ENCODE peak calls at places on chromosomes 7 and 10, in six cellular contexts. Y, C, H, O, I and J are unnamed samples.
A peak's percentile ranks its signal among the peaks of the same experiment; 100 is the strongest.

GRCh38 chr10:51606829-51607228 is 92.6 kb downstream of the CSTF2T start:
- DNase-seq in C (no peak), Y (no peak), I (no peak), O (no peak), H (no peak), J (no peak)

GRCh38 chr7:80724249-80724871 is 85.9 kb downstream of the CD36 start:
- DNase-seq in H (no peak), C (no peak), Y (no peak), I (no peak), O (no peak), J (no peak)

GRCh38 chr7:131653418-131654248 is 97.2 kb upstream of the PODXL start:
- DNase-seq in Y (no peak), O (no peak), C (no peak), I (no peak), H (no peak), J (no peak)

GRCh38 chr10:65235846-65236245 is 1690.0 kb upstream of the LRRTM3 start:
- DNase-seq in Y (no peak), O (no peak), C (no peak), H (no peak), I (no peak), J (no peak)

GRCh38 chr7:146736446-146737190 is 620.0 kb downstream of the CNTNAP2 start:
- DNase-seq in O (no peak), C (no peak), Y (peak; percentile 7), I (no peak), H (no peak), J (no peak)

GRCh38 chr7:1541431-1542162 is 11.1 kb downstream of the MAFK start:
- DNase-seq in H (no peak), C (no peak), I (peak; percentile 7), O (no peak), Y (no peak), J (no peak)

GRCh38 chr7:25851332-25852248 is 300.4 kb upstream of the NFE2L3 start:
- DNase-seq in O (peak; percentile 72), Y (peak; percentile 90), I (peak; percentile 85), H (peak; percentile 66), C (peak; percentile 95), J (peak; percentile 88)

GRCh38 chr7:92503767-92504166 is 24.6 kb downstream of the PEX1 start:
- DNase-seq in C (no peak), Y (no peak), O (no peak), H (no peak), I (no peak), J (no peak)

GRCh38 chr7:102451371-102452054 is 13.2 kb downstream of the ALKBH4 start:
- DNase-seq in H (no peak), Y (no peak), O (no peak), C (no peak), I (peak; percentile 67), J (peak; percentile 63)

GRCh38 chr7:130994378-130995115 is 260.5 kb upstream of the KLF14 start:
- DNase-seq in Y (peak; percentile 47), C (peak; percentile 61), I (no peak), H (no peak), O (no peak), J (no peak)

GRCh38 chr7:37054631-37055300 is 330.5 kb upstream of the AOAH start:
- DNase-seq in O (no peak), C (no peak), H (no peak), Y (peak; percentile 53), I (no peak), J (no peak)

GRCh38 chr7:28016297-28016696 is 164.3 kb downstream of the JAZF1 start:
- DNase-seq in I (no peak), C (no peak), Y (no peak), O (no peak), H (no peak), J (no peak)

GRCh38 chr7:11069591-11069990 is 95.9 kb downstream of the PHF14 start:
- DNase-seq in C (no peak), O (no peak), H (no peak), Y (no peak), I (no peak), J (no peak)

GRCh38 chr7:122802211-122802833 is 83.9 kb downstream of the CADPS2 start:
- DNase-seq in C (no peak), I (no peak), Y (peak; percentile 18), H (no peak), O (no peak), J (no peak)

GRCh38 chr10:49844775-49845561 is 82.8 kb upstream of the OGDHL start:
- DNase-seq in O (no peak), Y (peak; percentile 74), H (no peak), C (peak; percentile 22), I (no peak), J (no peak)

GRCh38 chr7:2944729-2945128 is 98.9 kb downstream of the CARD11 start:
- DNase-seq in O (no peak), C (no peak), Y (no peak), H (no peak), I (no peak), J (no peak)

GRCh38 chr10:76459016-76459415 is 1027.6 kb downstream of the LRMDA start:
- DNase-seq in C (no peak), O (no peak), I (no peak), H (no peak), Y (no peak), J (no peak)

GRCh38 chr7:79615871-79616640 is 162.6 kb upstream of the MAGI2 start:
- DNase-seq in I (no peak), O (no peak), H (no peak), C (no peak), Y (no peak), J (no peak)

GRCh38 chr10:86066696-86067095 is 299.9 kb downstream of the GRID1 start:
- DNase-seq in C (no peak), H (no peak), Y (no peak), I (no peak), O (no peak), J (no peak)

GRCh38 chr10:86067436-86068050 is 299.1 kb downstream of the GRID1 start:
- DNase-seq in O (no peak), Y (no peak), I (no peak), H (no peak), C (no peak), J (no peak)

GRCh38 chr10:86071145-86071544 is 295.4 kb downstream of the GRID1 start:
- DNase-seq in I (no peak), Y (no peak), C (peak; percentile 6), O (no peak), H (no peak), J (no peak)

GRCh38 chr10:86070278-86070677 is 296.3 kb downstream of the GRID1 start:
- DNase-seq in H (no peak), O (no peak), C (no peak), I (no peak), Y (no peak), J (no peak)

DNA sequence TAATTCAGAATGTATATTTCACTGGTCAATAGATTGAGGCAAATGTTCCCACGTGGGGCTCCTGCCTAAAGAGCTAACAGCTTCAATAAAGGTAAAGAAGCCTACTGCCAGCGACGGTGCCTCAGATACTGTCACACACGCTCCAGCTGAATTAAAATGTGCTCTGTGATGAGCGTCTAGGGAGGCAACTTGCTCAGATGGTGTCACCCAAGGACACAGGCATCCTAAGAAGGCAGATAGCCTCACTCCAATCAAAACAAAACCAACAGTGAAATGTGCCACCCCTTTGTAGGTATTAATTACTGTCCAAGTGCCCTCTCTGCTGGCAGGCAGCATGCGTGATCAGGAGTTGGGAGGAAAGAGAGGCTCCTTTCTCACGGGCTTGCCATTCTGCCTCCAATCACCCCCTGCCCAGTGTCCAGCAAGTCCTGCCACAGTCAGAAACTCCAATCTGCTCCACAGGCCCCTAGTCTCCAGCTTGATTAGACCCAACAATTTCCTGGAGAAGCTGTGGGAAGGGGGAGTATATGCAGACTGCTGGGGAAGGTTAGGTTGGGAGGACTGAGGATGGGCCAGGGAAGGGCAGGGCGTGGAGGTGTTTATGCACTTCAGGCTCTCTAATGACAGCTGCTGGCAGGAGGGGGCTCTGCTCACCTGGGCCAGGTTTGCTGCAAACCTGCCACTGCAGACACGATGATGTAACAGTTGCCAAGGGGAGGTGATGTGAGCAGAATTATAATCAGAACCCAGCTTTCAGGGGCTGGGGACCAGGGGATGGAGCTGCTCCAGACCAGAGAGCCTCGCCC is 297.9 kb downstream of the GRID1 start:
- DNase-seq in O (no peak), H (no peak), C (no peak), I (no peak), Y (no peak), J (no peak)
- TF ChIP-seq CTCF in O (no peak), H (no peak), C (no peak), I (no peak), Y (no peak), J (no peak)

DNA sequence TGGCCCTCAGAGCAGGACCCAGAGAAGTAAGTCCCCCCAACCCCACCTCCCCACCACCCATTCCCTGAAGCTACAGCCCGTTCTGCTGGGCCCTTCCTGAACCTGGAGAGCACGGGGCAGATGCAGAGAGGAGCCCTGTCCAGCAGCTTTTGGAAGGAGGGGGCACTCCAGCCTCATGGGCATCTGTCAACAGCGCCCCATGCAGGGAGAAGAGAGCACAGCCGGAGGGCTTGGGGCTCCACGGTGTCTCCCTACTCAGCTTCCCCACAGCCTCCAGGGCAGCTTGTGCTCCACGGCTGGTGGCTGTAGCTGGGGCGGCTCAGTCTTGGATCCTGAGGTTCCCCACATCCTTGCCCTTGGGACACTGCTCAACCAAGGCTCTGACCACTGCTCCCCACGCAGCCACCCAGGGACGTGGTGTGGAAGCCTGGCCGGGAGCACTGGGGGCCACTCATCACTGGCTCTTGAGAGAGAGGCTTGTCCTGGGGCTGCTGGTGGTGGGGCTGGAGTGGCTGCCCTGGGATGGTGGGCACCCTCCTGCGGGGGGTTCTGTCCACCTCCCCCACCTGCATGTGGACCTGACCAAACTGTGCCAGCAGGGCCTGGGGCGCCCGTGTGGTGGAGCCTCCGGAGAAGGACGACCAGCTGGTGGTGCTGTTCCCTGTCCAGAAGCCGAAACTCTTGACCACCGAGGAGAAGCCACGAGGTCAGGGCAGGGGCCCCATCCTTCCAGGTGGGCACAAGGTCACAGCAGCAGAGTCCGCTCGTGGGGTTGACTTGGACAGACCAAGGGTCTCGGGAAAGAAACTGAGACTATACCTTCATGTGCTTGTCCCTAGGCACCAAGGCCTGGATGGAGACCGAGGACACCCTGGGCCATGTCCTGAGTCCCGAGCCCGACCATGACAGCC is 4.5 kb downstream of the PRAP1 start:
- DNase-seq in C (no peak), Y (no peak), H (no peak), I (no peak), O (no peak), J (no peak)
- TF ChIP-seq CTCF in C (no peak), Y (no peak), H (no peak), I (no peak), O (no peak), J (no peak)

GRCh38 chr10:101130984-101131961 is at the start of gene TLX1:
- DNase-seq in H (no peak), I (peak; percentile 76), Y (no peak), C (no peak), O (no peak), J (peak; percentile 57)
- TF ChIP-seq CTCF in H (no peak), I (peak; percentile 31), Y (no peak), C (no peak), O (no peak), J (no peak)

GRCh38 chr10:77636967-77637473 is 588 bp downstream of the KCNMA1 start:
- DNase-seq in I (peak; percentile 21), Y (no peak), H (no peak), C (no peak), O (peak; percentile 36), J (peak; percentile 53)

GRCh38 chr10:77637474-77637985 is at the start of gene KCNMA1:
- DNase-seq in Y (no peak), I (peak; percentile 45), H (peak; percentile 35), C (no peak), O (peak; percentile 38), J (peak; percentile 58)

GRCh38 chr10:77634939-77635338 is 2.7 kb downstream of the KCNMA1 start:
- DNase-seq in H (no peak), Y (no peak), I (no peak), C (no peak), O (no peak), J (no peak)

GRCh38 chr10:77635402-77636227 is 2.0 kb downstream of the KCNMA1 start:
- DNase-seq in O (no peak), H (no peak), C (no peak), Y (no peak), I (no peak), J (no peak)

GRCh38 chr10:77636286-77636966 is 1.2 kb downstream of the KCNMA1 start:
- DNase-seq in O (no peak), Y (no peak), H (no peak), C (no peak), I (no peak), J (peak; percentile 40)
- TF ChIP-seq CTCF in O (no peak), Y (no peak), H (no peak), C (no peak), I (no peak), J (no peak)